ENCODE peak calls at places on chromosomes 7 and 10, in four cellular contexts. S is lung, A is body of pancreas, K is NB4. X is an unnamed sample.

GRCh38 chr10:78656397-78656796 is 412.4 kb upstream of the ZMIZ1 start:
- DNase-seq in K (no peak), A (no peak), S (no peak), X (no peak)

GRCh38 chr10:58546137-58546536 is 33.5 kb downstream of the BICC1 start:
- DNase-seq in K (no peak), A (no peak), S (no peak), X (peak)

GRCh38 chr10:129631870-129632623 is 165.0 kb downstream of the MGMT start:
- DNase-seq in A (no peak), K (peak), S (no peak), X (no peak)

GRCh38 chr7:99840136-99840869 is 12.5 kb downstream of the CYP3A43 start:
- DNase-seq in A (no peak), K (no peak), S (no peak), X (no peak)

GRCh38 chr7:74482629-74483401 is 29.1 kb downstream of the GTF2IRD1 start:
- DNase-seq in K (peak), A (no peak), S (no peak), X (peak)

GRCh38 chr10:75987610-75988009 is 556.2 kb downstream of the LRMDA start:
- DNase-seq in K (no peak), A (no peak), S (no peak), X (peak)

GRCh38 chr7:135342887-135343286 is 109.2 kb downstream of the STRA8 start:
- DNase-seq in K (no peak), S (no peak), A (no peak), X (no peak)

GRCh38 chr10:104449402-104449801 is 95.8 kb downstream of the CFAP58 start:
- DNase-seq in A (no peak), K (no peak), S (no peak), X (peak)

GRCh38 chr10:971613-972012 is 16.6 kb upstream of the GTPBP4 start:
- DNase-seq in K (no peak), A (no peak), S (peak), X (no peak)

GRCh38 chr10:69665457-69666320 is 35.6 kb downstream of the FAM241B start:
- DNase-seq in S (no peak), K (no peak), A (no peak), X (no peak)
- TF ChIP-seq CTCF in S (no peak), K (peak), A (no peak), X (no peak)

DNA sequence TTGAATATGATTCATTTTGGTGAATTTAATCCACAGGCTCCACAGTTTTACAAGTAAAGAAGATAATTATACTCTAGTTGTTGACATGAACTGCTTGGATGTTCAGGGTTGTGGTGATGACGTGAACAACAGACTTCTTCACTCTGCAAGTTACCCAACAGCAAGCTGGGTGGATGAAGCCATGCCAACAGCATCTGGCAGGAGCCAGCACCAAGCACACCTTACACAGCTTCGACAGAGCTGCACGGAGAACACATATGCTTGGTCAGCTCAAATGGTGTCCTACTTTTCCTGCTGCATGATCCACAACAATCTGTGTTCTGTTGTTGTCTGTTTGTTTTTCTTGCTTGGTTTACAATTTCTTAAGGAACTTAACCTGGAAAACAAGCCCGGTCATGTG is 9.8 kb downstream of the NOD1 start:
- DNase-seq in S (no peak), A (no peak), K (no peak), X (peak)
- H3K4me3 ChIP-seq in S (no peak), A (no peak), K (no peak), X (peak)

GRCh38 chr7:46156039-46156438 is 235.0 kb upstream of the IGFBP3 start:
- DNase-seq in S (no peak), K (peak), A (no peak), X (no peak)
- TF ChIP-seq CTCF in S (no peak), K (no peak), A (no peak), X (no peak)

GRCh38 chr7:44606341-44607140 is at the start of gene OGDH:
- DNase-seq in S (peak), A (peak), K (peak), X (peak)
- H3K4me3 ChIP-seq in S (peak), A (peak), K (peak), X (peak)

GRCh38 chr7:55523366-55523765 is 48.9 kb downstream of the VOPP1 start:
- DNase-seq in K (no peak), A (no peak), S (no peak), X (peak)

GRCh38 chr7:55522268-55522902 is 49.9 kb downstream of the VOPP1 start:
- DNase-seq in S (no peak), A (no peak), K (no peak), X (no peak)

GRCh38 chr7:55526770-55527169 is 45.5 kb downstream of the VOPP1 start:
- DNase-seq in A (no peak), S (no peak), K (peak), X (no peak)

GRCh38 chr7:55526329-55526728 is 46.0 kb downstream of the VOPP1 start:
- DNase-seq in S (no peak), K (no peak), A (no peak), X (no peak)

DNA sequence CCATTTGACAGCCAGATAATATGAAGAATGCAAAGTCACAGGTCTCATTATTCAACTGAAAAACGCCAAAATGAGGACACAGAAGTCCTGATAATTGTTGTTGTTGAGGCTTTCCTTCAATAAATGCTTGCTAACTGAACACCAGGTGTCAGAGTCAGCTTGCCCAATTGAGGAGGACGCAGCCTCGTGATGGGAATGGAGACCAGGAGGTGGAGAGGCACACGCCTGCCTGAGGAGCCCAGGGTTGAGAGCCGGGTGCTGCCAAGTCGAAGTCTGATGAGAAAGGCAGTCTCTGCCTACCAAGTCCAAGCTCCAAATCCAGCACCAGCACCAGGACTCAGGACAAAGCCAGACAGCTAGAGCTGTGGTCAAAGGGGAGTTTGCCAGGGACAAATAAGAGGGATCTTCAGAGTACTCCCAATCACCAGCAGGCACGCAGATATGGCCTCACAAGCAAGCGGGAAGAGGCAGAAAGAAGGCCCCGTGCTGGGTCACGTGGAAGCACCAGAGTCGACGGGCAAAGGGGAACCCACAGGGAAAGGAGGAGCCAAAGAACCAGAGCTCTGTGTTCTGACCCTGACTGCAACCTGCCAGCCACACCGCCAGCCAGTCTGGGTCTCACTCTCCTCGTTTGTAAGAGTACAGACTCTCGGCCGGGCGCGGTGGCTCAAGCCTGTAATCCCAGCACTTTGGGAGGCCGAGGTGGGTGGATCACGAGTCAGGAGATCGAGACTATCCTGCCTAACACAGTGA is 47.6 kb downstream of the VOPP1 start:
- DNase-seq in A (no peak), K (no peak), S (no peak), X (peak)
- TF ChIP-seq CTCF in A (no peak), K (no peak), S (no peak), X (peak)

GRCh38 chr7:55254242-55254595 is 110.9 kb upstream of the LANCL2 start:
- DNase-seq in S (no peak), A (no peak), K (no peak), X (no peak)

GRCh38 chr7:55258631-55259030 is 106.5 kb upstream of the LANCL2 start:
- DNase-seq in S (no peak), K (no peak), A (no peak), X (no peak)

GRCh38 chr7:55253188-55253587 is 111.9 kb upstream of the LANCL2 start:
- DNase-seq in S (no peak), K (no peak), A (no peak), X (no peak)

GRCh38 chr7:55254596-55255500 is 110.3 kb upstream of the LANCL2 start:
- DNase-seq in K (peak), S (peak), A (peak), X (peak)

GRCh38 chr7:55255501-55256445 is 109.4 kb upstream of the LANCL2 start:
- DNase-seq in K (peak), A (peak), S (peak), X (peak)
- H3K4me3 ChIP-seq in K (no peak), A (no peak), S (peak), X (peak)

GRCh38 chr10:80444646-80445319 is 9.3 kb upstream of the TSPAN14 start:
- DNase-seq in S (peak), K (peak), A (peak), X (peak)

GRCh38 chr10:80441831-80442230 is 12.3 kb upstream of the TSPAN14 start:
- DNase-seq in S (no peak), K (no peak), A (no peak), X (no peak)

GRCh38 chr10:80442879-80443278 is 11.2 kb upstream of the TSPAN14 start:
- DNase-seq in S (no peak), A (no peak), K (no peak), X (no peak)

GRCh38 chr10:80444124-80444523 is 10.0 kb upstream of the TSPAN14 start:
- DNase-seq in A (no peak), S (no peak), K (no peak), X (no peak)

DNA sequence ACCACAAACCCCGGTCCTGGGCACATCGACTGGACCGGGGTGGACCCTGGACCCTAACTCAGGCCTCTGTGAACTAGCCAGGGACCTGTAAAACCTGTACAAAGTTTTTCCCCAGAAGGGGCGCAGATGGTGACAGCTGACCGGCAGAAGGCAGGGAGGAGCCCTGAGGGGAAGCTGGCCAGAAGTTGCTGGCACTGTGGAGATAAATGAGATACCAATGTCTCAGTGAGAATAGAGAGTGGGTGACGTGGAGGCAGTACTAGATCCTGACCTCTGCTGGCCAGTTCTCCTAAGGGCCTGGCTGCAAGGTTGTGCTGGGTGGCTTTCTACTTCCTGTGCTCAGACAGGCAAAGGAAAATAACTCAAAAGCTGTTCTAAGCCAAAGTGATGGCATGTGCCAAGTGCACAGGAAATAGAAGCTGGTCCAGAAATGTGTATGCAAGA is 10.6 kb upstream of the TSPAN14 start:
- DNase-seq in A (no peak), K (peak), S (no peak), X (peak)
- TF ChIP-seq CTCF in A (peak), K (peak), S (no peak), X (peak)

DNA sequence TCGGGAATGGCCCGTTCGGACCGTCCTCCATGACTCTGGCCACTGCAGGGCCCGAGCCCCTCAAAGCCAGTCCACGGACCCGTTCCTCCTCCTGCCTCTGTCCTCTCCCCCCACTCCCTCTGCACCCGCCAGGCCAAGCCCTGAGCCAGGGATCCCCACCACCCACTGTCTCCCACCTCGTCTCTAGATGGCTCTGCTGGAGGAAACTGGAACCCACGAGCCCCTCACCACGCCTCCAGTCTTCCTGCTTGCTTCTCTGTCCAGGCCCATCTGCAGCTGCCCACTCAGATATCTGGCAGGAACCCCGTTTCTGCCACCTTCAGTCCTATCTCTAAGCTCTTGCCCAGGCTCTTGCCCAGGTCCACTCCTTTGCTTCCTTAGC is 24.3 kb downstream of the GRID2IP start:
- DNase-seq in A (no peak), K (no peak), S (no peak), X (no peak)
- H3K4me3 ChIP-seq in A (no peak), K (no peak), S (no peak), X (no peak)

GRCh38 chr7:44256459-44256858 is 55.7 kb downstream of the YKT6 start:
- DNase-seq in A (no peak), S (no peak), K (no peak), X (no peak)
- TF ChIP-seq CTCF in A (no peak), S (no peak), K (no peak), X (no peak)

GRCh38 chr10:18332048-18332447 is 191.8 kb downstream of the CACNB2 start:
- DNase-seq in K (peak), S (no peak), A (no peak), X (no peak)

GRCh38 chr10:18328941-18329340 is 188.7 kb downstream of the CACNB2 start:
- DNase-seq in K (no peak), A (no peak), S (no peak), X (no peak)

GRCh38 chr10:18334116-18334867 is 194.1 kb downstream of the CACNB2 start:
- DNase-seq in K (no peak), A (no peak), S (no peak), X (no peak)

GRCh38 chr10:18332484-18332883 is 192.3 kb downstream of the CACNB2 start:
- DNase-seq in A (no peak), K (no peak), S (no peak), X (no peak)

DNA sequence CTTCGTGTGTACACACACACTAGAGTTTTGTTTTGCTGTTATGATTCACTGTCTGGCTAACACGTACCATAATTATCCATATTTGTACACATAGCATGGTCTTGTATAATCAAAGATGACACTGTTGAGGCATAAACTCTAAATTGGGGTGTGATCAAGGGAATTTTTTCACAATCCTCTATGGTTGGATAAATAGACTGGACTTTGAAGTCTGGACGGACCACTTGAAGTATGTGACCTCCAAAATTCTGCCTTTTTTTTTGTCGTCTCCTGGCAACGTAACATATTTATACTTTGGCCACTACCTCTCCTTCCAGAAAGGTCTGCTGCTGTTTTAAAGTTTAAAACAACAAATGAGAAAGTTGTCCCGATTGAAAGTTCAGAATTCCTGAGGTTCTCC is 193.4 kb downstream of the CACNB2 start:
- DNase-seq in K (no peak), A (no peak), S (no peak), X (peak)
- H3K4me3 ChIP-seq in K (no peak), A (no peak), S (no peak), X (no peak)